ENCODE peak calls at places on chromosome 2, in eight cellular contexts. One of them, this sample, is unnamed.

GRCh38 chr2:35973132-35973736 is 382.3 kb upstream of the CRIM1 start:
- DNase-seq in stimulated activated CD4-positive, alpha-beta T cell treated with anti-CD3 and anti-CD28 coated beads, Interleukin-12 subunit alpha, Interleukin-12 subunit beta, amount 100 ng/mL, for 48 hours: no peak
- DNase-seq in RWPE1: peak; percentile 13
- DNase-seq in neuronal stem cell: peak; percentile 12
- DNase-seq in CD14-positive monocyte: no peak
- DNase-seq in NCI-H774: peak; percentile 35
- DNase-seq in stimulated activated naive CD4-positive, alpha-beta T cell treated with Interleukin-2 at 50 U/mL for 16 hours: no peak
- DNase-seq in NCI-H1417: peak; percentile 36
- DNase-seq in this sample: peak; percentile 34

GRCh38 chr2:149028891-149029290 is 9.6 kb upstream of the LYPD6B start:
- DNase-seq in stimulated activated CD4-positive, alpha-beta T cell treated with anti-CD3 and anti-CD28 coated beads, Interleukin-12 subunit alpha, Interleukin-12 subunit beta, amount 100 ng/mL, for 48 hours: no peak
- DNase-seq in RWPE1: no peak
- DNase-seq in neuronal stem cell: no peak
- DNase-seq in CD14-positive monocyte: no peak
- DNase-seq in NCI-H774: no peak
- DNase-seq in stimulated activated naive CD4-positive, alpha-beta T cell treated with Interleukin-2 at 50 U/mL for 16 hours: no peak
- DNase-seq in NCI-H1417: no peak
- DNase-seq in this sample: no peak

GRCh38 chr2:54271236-54271635 is 15.2 kb upstream of the TSPYL6 start:
- DNase-seq in stimulated activated CD4-positive, alpha-beta T cell treated with anti-CD3 and anti-CD28 coated beads, Interleukin-12 subunit alpha, Interleukin-12 subunit beta, amount 100 ng/mL, for 48 hours: no peak
- DNase-seq in RWPE1: no peak
- DNase-seq in neuronal stem cell: no peak
- DNase-seq in CD14-positive monocyte: no peak
- DNase-seq in NCI-H774: no peak
- DNase-seq in stimulated activated naive CD4-positive, alpha-beta T cell treated with Interleukin-2 at 50 U/mL for 16 hours: no peak
- DNase-seq in NCI-H1417: no peak
- DNase-seq in this sample: no peak

GRCh38 chr2:143906850-143907249 is 613.1 kb downstream of the ZEB2 start:
- DNase-seq in stimulated activated CD4-positive, alpha-beta T cell treated with anti-CD3 and anti-CD28 coated beads, Interleukin-12 subunit alpha, Interleukin-12 subunit beta, amount 100 ng/mL, for 48 hours: no peak
- DNase-seq in RWPE1: no peak
- DNase-seq in neuronal stem cell: no peak
- DNase-seq in CD14-positive monocyte: no peak
- DNase-seq in NCI-H774: no peak
- DNase-seq in stimulated activated naive CD4-positive, alpha-beta T cell treated with Interleukin-2 at 50 U/mL for 16 hours: no peak
- DNase-seq in NCI-H1417: no peak
- DNase-seq in this sample: no peak

GRCh38 chr2:174670446-174670845 is 72.8 kb upstream of the WIPF1 start:
- DNase-seq in stimulated activated CD4-positive, alpha-beta T cell treated with anti-CD3 and anti-CD28 coated beads, Interleukin-12 subunit alpha, Interleukin-12 subunit beta, amount 100 ng/mL, for 48 hours: no peak
- DNase-seq in RWPE1: no peak
- DNase-seq in neuronal stem cell: no peak
- DNase-seq in CD14-positive monocyte: no peak
- DNase-seq in NCI-H774: no peak
- DNase-seq in stimulated activated naive CD4-positive, alpha-beta T cell treated with Interleukin-2 at 50 U/mL for 16 hours: no peak
- DNase-seq in NCI-H1417: no peak
- DNase-seq in this sample: no peak

GRCh38 chr2:200408428-200409311 is 101.2 kb downstream of the KCTD18 start:
- DNase-seq in stimulated activated CD4-positive, alpha-beta T cell treated with anti-CD3 and anti-CD28 coated beads, Interleukin-12 subunit alpha, Interleukin-12 subunit beta, amount 100 ng/mL, for 48 hours: no peak
- DNase-seq in RWPE1: peak; percentile 63
- DNase-seq in neuronal stem cell: no peak
- DNase-seq in CD14-positive monocyte: no peak
- DNase-seq in NCI-H774: no peak
- DNase-seq in stimulated activated naive CD4-positive, alpha-beta T cell treated with Interleukin-2 at 50 U/mL for 16 hours: no peak
- DNase-seq in NCI-H1417: no peak
- DNase-seq in this sample: peak; percentile 52

GRCh38 chr2:53520630-53520940 is 247.0 kb upstream of the CHAC2 start:
- DNase-seq in stimulated activated CD4-positive, alpha-beta T cell treated with anti-CD3 and anti-CD28 coated beads, Interleukin-12 subunit alpha, Interleukin-12 subunit beta, amount 100 ng/mL, for 48 hours: no peak
- DNase-seq in RWPE1: no peak
- DNase-seq in neuronal stem cell: peak; percentile 41
- DNase-seq in CD14-positive monocyte: no peak
- DNase-seq in NCI-H774: no peak
- DNase-seq in stimulated activated naive CD4-positive, alpha-beta T cell treated with Interleukin-2 at 50 U/mL for 16 hours: no peak
- DNase-seq in NCI-H1417: peak; percentile 21
- DNase-seq in this sample: no peak

GRCh38 chr2:73892631-73893329 is at the start of gene ACTG2:
- DNase-seq in stimulated activated CD4-positive, alpha-beta T cell treated with anti-CD3 and anti-CD28 coated beads, Interleukin-12 subunit alpha, Interleukin-12 subunit beta, amount 100 ng/mL, for 48 hours: no peak
- DNase-seq in RWPE1: no peak
- DNase-seq in neuronal stem cell: no peak
- DNase-seq in CD14-positive monocyte: no peak
- DNase-seq in NCI-H774: no peak
- DNase-seq in stimulated activated naive CD4-positive, alpha-beta T cell treated with Interleukin-2 at 50 U/mL for 16 hours: no peak
- DNase-seq in NCI-H1417: no peak
- DNase-seq in this sample: no peak

GRCh38 chr2:210195066-210195852 is 24.1 kb upstream of the KANSL1L start:
- DNase-seq in stimulated activated CD4-positive, alpha-beta T cell treated with anti-CD3 and anti-CD28 coated beads, Interleukin-12 subunit alpha, Interleukin-12 subunit beta, amount 100 ng/mL, for 48 hours: no peak
- DNase-seq in RWPE1: peak; percentile 42
- DNase-seq in neuronal stem cell: no peak
- DNase-seq in CD14-positive monocyte: no peak
- DNase-seq in NCI-H774: peak; percentile 38
- DNase-seq in stimulated activated naive CD4-positive, alpha-beta T cell treated with Interleukin-2 at 50 U/mL for 16 hours: no peak
- DNase-seq in NCI-H1417: peak; percentile 19
- DNase-seq in this sample: peak; percentile 71

GRCh38 chr2:33215299-33215698 is 261.1 kb upstream of the RASGRP3 start:
- DNase-seq in stimulated activated CD4-positive, alpha-beta T cell treated with anti-CD3 and anti-CD28 coated beads, Interleukin-12 subunit alpha, Interleukin-12 subunit beta, amount 100 ng/mL, for 48 hours: no peak
- DNase-seq in RWPE1: no peak
- DNase-seq in neuronal stem cell: no peak
- DNase-seq in CD14-positive monocyte: no peak
- DNase-seq in NCI-H774: no peak
- DNase-seq in stimulated activated naive CD4-positive, alpha-beta T cell treated with Interleukin-2 at 50 U/mL for 16 hours: no peak
- DNase-seq in NCI-H1417: no peak
- DNase-seq in this sample: no peak

GRCh38 chr2:212646698-212647097 is 108.1 kb upstream of the ERBB4 start:
- DNase-seq in stimulated activated CD4-positive, alpha-beta T cell treated with anti-CD3 and anti-CD28 coated beads, Interleukin-12 subunit alpha, Interleukin-12 subunit beta, amount 100 ng/mL, for 48 hours: no peak
- DNase-seq in RWPE1: peak; percentile 70
- DNase-seq in neuronal stem cell: no peak
- DNase-seq in CD14-positive monocyte: no peak
- DNase-seq in NCI-H774: no peak
- DNase-seq in stimulated activated naive CD4-positive, alpha-beta T cell treated with Interleukin-2 at 50 U/mL for 16 hours: no peak
- DNase-seq in NCI-H1417: no peak
- DNase-seq in this sample: no peak

GRCh38 chr2:68466361-68466777 is 725 bp downstream of the FBXO48 start:
- DNase-seq in stimulated activated CD4-positive, alpha-beta T cell treated with anti-CD3 and anti-CD28 coated beads, Interleukin-12 subunit alpha, Interleukin-12 subunit beta, amount 100 ng/mL, for 48 hours: peak; percentile 51
- DNase-seq in RWPE1: no peak
- DNase-seq in neuronal stem cell: no peak
- DNase-seq in CD14-positive monocyte: peak; percentile 57
- DNase-seq in NCI-H774: no peak
- DNase-seq in stimulated activated naive CD4-positive, alpha-beta T cell treated with Interleukin-2 at 50 U/mL for 16 hours: peak; percentile 70
- DNase-seq in NCI-H1417: no peak
- DNase-seq in this sample: peak; percentile 74

GRCh38 chr2:24106786-24107185 is 16.3 kb downstream of the PFN4 start:
- DNase-seq in stimulated activated CD4-positive, alpha-beta T cell treated with anti-CD3 and anti-CD28 coated beads, Interleukin-12 subunit alpha, Interleukin-12 subunit beta, amount 100 ng/mL, for 48 hours: no peak
- DNase-seq in RWPE1: no peak
- DNase-seq in neuronal stem cell: no peak
- DNase-seq in CD14-positive monocyte: no peak
- DNase-seq in NCI-H774: no peak
- DNase-seq in stimulated activated naive CD4-positive, alpha-beta T cell treated with Interleukin-2 at 50 U/mL for 16 hours: no peak
- DNase-seq in NCI-H1417: no peak
- DNase-seq in this sample: no peak

GRCh38 chr2:191604154-191604553 is 73.8 kb upstream of the NABP1 start:
- DNase-seq in stimulated activated CD4-positive, alpha-beta T cell treated with anti-CD3 and anti-CD28 coated beads, Interleukin-12 subunit alpha, Interleukin-12 subunit beta, amount 100 ng/mL, for 48 hours: no peak
- DNase-seq in RWPE1: no peak
- DNase-seq in neuronal stem cell: no peak
- DNase-seq in CD14-positive monocyte: no peak
- DNase-seq in NCI-H774: no peak
- DNase-seq in stimulated activated naive CD4-positive, alpha-beta T cell treated with Interleukin-2 at 50 U/mL for 16 hours: no peak
- DNase-seq in NCI-H1417: no peak
- DNase-seq in this sample: no peak

GRCh38 chr2:130845507-130846085 is 8.9 kb downstream of the ARHGEF4 start:
- DNase-seq in stimulated activated CD4-positive, alpha-beta T cell treated with anti-CD3 and anti-CD28 coated beads, Interleukin-12 subunit alpha, Interleukin-12 subunit beta, amount 100 ng/mL, for 48 hours: no peak
- DNase-seq in RWPE1: no peak
- DNase-seq in neuronal stem cell: no peak
- DNase-seq in CD14-positive monocyte: no peak
- DNase-seq in NCI-H774: no peak
- DNase-seq in stimulated activated naive CD4-positive, alpha-beta T cell treated with Interleukin-2 at 50 U/mL for 16 hours: no peak
- DNase-seq in NCI-H1417: no peak
- DNase-seq in this sample: no peak

GRCh38 chr2:229586746-229587705 is 127.3 kb downstream of the DNER start:
- DNase-seq in stimulated activated CD4-positive, alpha-beta T cell treated with anti-CD3 and anti-CD28 coated beads, Interleukin-12 subunit alpha, Interleukin-12 subunit beta, amount 100 ng/mL, for 48 hours: peak; percentile 19
- DNase-seq in RWPE1: peak; percentile 87
- DNase-seq in neuronal stem cell: peak; percentile 78
- DNase-seq in CD14-positive monocyte: peak; percentile 58
- DNase-seq in NCI-H774: peak; percentile 2
- DNase-seq in stimulated activated naive CD4-positive, alpha-beta T cell treated with Interleukin-2 at 50 U/mL for 16 hours: no peak
- DNase-seq in NCI-H1417: peak; percentile 23
- DNase-seq in this sample: peak; percentile 62

GRCh38 chr2:43220982-43221659 is 5.3 kb downstream of the ZFP36L2 start:
- DNase-seq in stimulated activated CD4-positive, alpha-beta T cell treated with anti-CD3 and anti-CD28 coated beads, Interleukin-12 subunit alpha, Interleukin-12 subunit beta, amount 100 ng/mL, for 48 hours: no peak
- DNase-seq in RWPE1: no peak
- DNase-seq in neuronal stem cell: peak; percentile 59
- DNase-seq in CD14-positive monocyte: no peak
- DNase-seq in NCI-H774: no peak
- DNase-seq in stimulated activated naive CD4-positive, alpha-beta T cell treated with Interleukin-2 at 50 U/mL for 16 hours: no peak
- DNase-seq in NCI-H1417: no peak
- DNase-seq in this sample: peak; percentile 92

GRCh38 chr2:240599141-240599583 is 12.6 kb downstream of the CAPN10 start:
- DNase-seq in stimulated activated CD4-positive, alpha-beta T cell treated with anti-CD3 and anti-CD28 coated beads, Interleukin-12 subunit alpha, Interleukin-12 subunit beta, amount 100 ng/mL, for 48 hours: no peak
- DNase-seq in RWPE1: no peak
- DNase-seq in neuronal stem cell: no peak
- DNase-seq in CD14-positive monocyte: peak; percentile 31
- DNase-seq in NCI-H774: no peak
- DNase-seq in stimulated activated naive CD4-positive, alpha-beta T cell treated with Interleukin-2 at 50 U/mL for 16 hours: no peak
- DNase-seq in NCI-H1417: no peak
- DNase-seq in this sample: no peak

GRCh38 chr2:40371525-40372277 is 80.2 kb downstream of the SLC8A1 start:
- DNase-seq in stimulated activated CD4-positive, alpha-beta T cell treated with anti-CD3 and anti-CD28 coated beads, Interleukin-12 subunit alpha, Interleukin-12 subunit beta, amount 100 ng/mL, for 48 hours: no peak
- DNase-seq in RWPE1: no peak
- DNase-seq in neuronal stem cell: peak; percentile 30
- DNase-seq in CD14-positive monocyte: no peak
- DNase-seq in NCI-H774: peak; percentile 11
- DNase-seq in stimulated activated naive CD4-positive, alpha-beta T cell treated with Interleukin-2 at 50 U/mL for 16 hours: no peak
- DNase-seq in NCI-H1417: peak; percentile 12
- DNase-seq in this sample: no peak

GRCh38 chr2:230569298-230569697 is 143.3 kb upstream of the CAB39 start:
- DNase-seq in stimulated activated CD4-positive, alpha-beta T cell treated with anti-CD3 and anti-CD28 coated beads, Interleukin-12 subunit alpha, Interleukin-12 subunit beta, amount 100 ng/mL, for 48 hours: no peak
- DNase-seq in RWPE1: no peak
- DNase-seq in neuronal stem cell: no peak
- DNase-seq in CD14-positive monocyte: no peak
- DNase-seq in NCI-H774: no peak
- DNase-seq in stimulated activated naive CD4-positive, alpha-beta T cell treated with Interleukin-2 at 50 U/mL for 16 hours: no peak
- DNase-seq in NCI-H1417: no peak
- DNase-seq in this sample: no peak

GRCh38 chr2:232532406-232532805 is 6.4 kb downstream of the CHRND start:
- DNase-seq in stimulated activated CD4-positive, alpha-beta T cell treated with anti-CD3 and anti-CD28 coated beads, Interleukin-12 subunit alpha, Interleukin-12 subunit beta, amount 100 ng/mL, for 48 hours: no peak
- DNase-seq in RWPE1: no peak
- DNase-seq in neuronal stem cell: no peak
- DNase-seq in CD14-positive monocyte: no peak
- DNase-seq in NCI-H774: no peak
- DNase-seq in stimulated activated naive CD4-positive, alpha-beta T cell treated with Interleukin-2 at 50 U/mL for 16 hours: no peak
- DNase-seq in NCI-H1417: no peak
- DNase-seq in this sample: no peak

GRCh38 chr2:198448803-198449202 is 644.4 kb downstream of the PLCL1 start:
- DNase-seq in stimulated activated CD4-positive, alpha-beta T cell treated with anti-CD3 and anti-CD28 coated beads, Interleukin-12 subunit alpha, Interleukin-12 subunit beta, amount 100 ng/mL, for 48 hours: no peak
- DNase-seq in RWPE1: peak; percentile 38
- DNase-seq in neuronal stem cell: no peak
- DNase-seq in CD14-positive monocyte: no peak
- DNase-seq in NCI-H774: no peak
- DNase-seq in stimulated activated naive CD4-positive, alpha-beta T cell treated with Interleukin-2 at 50 U/mL for 16 hours: no peak
- DNase-seq in NCI-H1417: no peak
- DNase-seq in this sample: no peak

GRCh38 chr2:98086491-98087446 is at the start of gene VWA3B:
- DNase-seq in stimulated activated CD4-positive, alpha-beta T cell treated with anti-CD3 and anti-CD28 coated beads, Interleukin-12 subunit alpha, Interleukin-12 subunit beta, amount 100 ng/mL, for 48 hours: peak; percentile 38
- DNase-seq in RWPE1: peak; percentile 91
- DNase-seq in neuronal stem cell: peak; percentile 60
- DNase-seq in CD14-positive monocyte: peak; percentile 55
- DNase-seq in NCI-H774: peak; percentile 89
- DNase-seq in stimulated activated naive CD4-positive, alpha-beta T cell treated with Interleukin-2 at 50 U/mL for 16 hours: peak; percentile 16
- DNase-seq in NCI-H1417: peak; percentile 90
- DNase-seq in this sample: peak; percentile 28